ENCODE peak calls at places on chromosome 17, in five cellular contexts. F is CD4-positive, CD25-positive, alpha-beta regulatory T cell; O is ELR; I is breast epithelium; V is T-helper 1 cell. M is an unnamed sample.

GRCh38 chr17:79802736-79803420 is 6.0 kb upstream of the CBX8 start:
- DNase-seq in F (no peak), O (no peak), I (no peak), V (no peak), M (no peak)

GRCh38 chr17:29140051-29140582 is 40.1 kb downstream of the MYO18A start:
- DNase-seq in F (peak), O (peak), I (no peak), V (peak), M (peak)

GRCh38 chr17:16446338-16446983 is 31.1 kb downstream of the TRPV2 start:
- DNase-seq in F (no peak), O (peak), I (no peak), V (no peak), M (peak)

GRCh38 chr17:19541445-19541844 is 7.8 kb downstream of the SLC47A1 start:
- DNase-seq in F (no peak), O (no peak), I (no peak), V (no peak), M (no peak)

GRCh38 chr17:924711-925480 is 54.7 kb downstream of the NXN start:
- DNase-seq in F (no peak), O (no peak), I (peak), V (no peak), M (no peak)

GRCh38 chr17:49015924-49016774 is 19.0 kb downstream of the IGF2BP1 start:
- DNase-seq in F (no peak), O (peak), I (no peak), V (no peak), M (peak)

GRCh38 chr17:40821536-40821935 is 878 bp downstream of the KRT10 start:
- DNase-seq in F (no peak), O (no peak), I (no peak), V (no peak), M (no peak)

GRCh38 chr17:79223471-79223870 is 148.8 kb downstream of the ENGASE start:
- DNase-seq in F (no peak), O (no peak), I (no peak), V (no peak), M (no peak)

GRCh38 chr17:80287806-80288579 is 27.3 kb downstream of the RNF213 start:
- DNase-seq in F (no peak), O (no peak), I (no peak), V (no peak), M (no peak)

GRCh38 chr17:77237232-77238008 is 96.7 kb downstream of the SEC14L1 start:
- DNase-seq in F (no peak), O (no peak), I (no peak), V (no peak), M (no peak)

GRCh38 chr17:80265205-80266068 is 4.8 kb downstream of the RNF213 start:
- DNase-seq in F (peak), O (no peak), I (no peak), V (peak), M (no peak)

GRCh38 chr17:45702666-45703266 is 81.4 kb upstream of the CRHR1 start:
- DNase-seq in F (no peak), O (peak), I (no peak), V (no peak), M (no peak)

GRCh38 chr17:44556114-44556853 is 1.0 kb upstream of the FZD2 start:
- DNase-seq in F (peak), O (peak), I (no peak), V (no peak), M (peak)

GRCh38 chr17:72714357-72714966 is 378.0 kb downstream of the SLC39A11 start:
- DNase-seq in F (peak), O (no peak), I (no peak), V (no peak), M (peak)

GRCh38 chr17:72273301-72274056 is 152.7 kb downstream of the SOX9 start:
- DNase-seq in F (no peak), O (no peak), I (no peak), V (no peak), M (peak)

GRCh38 chr17:20189979-20190378 is 180.8 kb downstream of the SPECC1 start:
- DNase-seq in F (no peak), O (no peak), I (no peak), V (no peak), M (no peak)

GRCh38 chr17:29292992-29293889 is 707 bp downstream of the NUFIP2 start:
- DNase-seq in F (peak), O (peak), I (peak), V (peak), M (peak)

GRCh38 chr17:62679866-62680377 is 52.5 kb downstream of the MRC2 start:
- DNase-seq in F (no peak), O (no peak), I (no peak), V (no peak), M (no peak)

GRCh38 chr17:3886776-3887175 is 6.1 kb downstream of the CAMKK1 start:
- DNase-seq in F (peak), O (no peak), I (no peak), V (no peak), M (no peak)

GRCh38 chr17:35448214-35448898 is at the start of gene SLFN13:
- DNase-seq in F (peak), O (peak), I (peak), V (peak), M (peak)

GRCh38 chr17:81489012-81489968 is 23.3 kb downstream of the ACTG1 start:
- DNase-seq in F (no peak), O (no peak), I (no peak), V (no peak), M (no peak)

GRCh38 chr17:66892286-66892685 is 57.4 kb downstream of the CACNG5 start:
- DNase-seq in F (no peak), O (no peak), I (no peak), V (no peak), M (no peak)

GRCh38 chr17:82929011-82929622 is 89.3 kb upstream of the ZNF750 start:
- DNase-seq in F (no peak), O (no peak), I (no peak), V (no peak), M (no peak)

GRCh38 chr17:45265823-45266222 is 3.9 kb upstream of the SPATA32 start:
- DNase-seq in F (no peak), O (peak), I (no peak), V (no peak), M (peak)

GRCh38 chr17:81445642-81446500 is 50.6 kb downstream of the BAHCC1 start:
- DNase-seq in F (no peak), O (no peak), I (no peak), V (no peak), M (no peak)

GRCh38 chr17:59565959-59566324 is 532 bp downstream of the DHX40 start:
- DNase-seq in F (peak), O (peak), I (peak), V (peak), M (peak)

GRCh38 chr17:7862692-7863437 is 5.1 kb downstream of the CYB5D1 start:
- DNase-seq in F (peak), O (peak), I (peak), V (peak), M (no peak)

GRCh38 chr17:4733073-4733531 is 1.9 kb downstream of the MED11 start:
- DNase-seq in F (peak), O (no peak), I (no peak), V (no peak), M (no peak)

GRCh38 chr17:1090454-1091189 is 89.2 kb downstream of the ABR start:
- DNase-seq in F (no peak), O (no peak), I (no peak), V (no peak), M (no peak)

GRCh38 chr17:41784207-41784744 is 2.2 kb downstream of the JUP start:
- DNase-seq in F (no peak), O (peak), I (peak), V (no peak), M (peak)